ENCODE peak calls at places on chromosomes 7 and 10, in six cellular contexts. One of them, this sample, is unnamed.

GRCh38 chr7:135342887-135343286 is 109.2 kb downstream of the STRA8 start:
- DNase-seq in suprapubic skin: no peak
- DNase-seq in adrenal gland: no peak
- DNase-seq in heart right ventricle: peak; percentile 60
- DNase-seq in transverse colon: no peak
- DNase-seq in heart left ventricle: peak; percentile 85
- DNase-seq in this sample: no peak

GRCh38 chr7:126065766-126066165 is 1136.1 kb upstream of the POT1 start:
- DNase-seq in suprapubic skin: no peak
- DNase-seq in adrenal gland: no peak
- DNase-seq in heart right ventricle: no peak
- DNase-seq in transverse colon: no peak
- DNase-seq in heart left ventricle: no peak
- DNase-seq in this sample: no peak

GRCh38 chr10:82813856-82814255 is 938.9 kb downstream of the NRG3 start:
- DNase-seq in suprapubic skin: no peak
- DNase-seq in adrenal gland: no peak
- DNase-seq in heart right ventricle: no peak
- DNase-seq in transverse colon: no peak
- DNase-seq in heart left ventricle: no peak
- DNase-seq in this sample: no peak

GRCh38 chr7:135743907-135744789 is 4.5 kb downstream of the FAM180A start:
- DNase-seq in suprapubic skin: no peak
- DNase-seq in adrenal gland: no peak
- DNase-seq in heart right ventricle: no peak
- DNase-seq in transverse colon: no peak
- DNase-seq in heart left ventricle: peak; percentile 38
- DNase-seq in this sample: no peak

GRCh38 chr10:44968101-44968886 is 8.7 kb downstream of the RASSF4 start:
- DNase-seq in suprapubic skin: peak; percentile 78
- DNase-seq in adrenal gland: peak; percentile 69
- DNase-seq in heart right ventricle: no peak
- DNase-seq in transverse colon: no peak
- DNase-seq in heart left ventricle: peak; percentile 71
- DNase-seq in this sample: no peak

GRCh38 chr7:38594931-38595330 is 36.2 kb downstream of the AMPH start:
- DNase-seq in suprapubic skin: no peak
- DNase-seq in adrenal gland: no peak
- DNase-seq in heart right ventricle: no peak
- DNase-seq in transverse colon: no peak
- DNase-seq in heart left ventricle: no peak
- DNase-seq in this sample: no peak

GRCh38 chr7:90520484-90520883 is 51.0 kb downstream of the PTTG1IP2 start:
- DNase-seq in suprapubic skin: no peak
- DNase-seq in adrenal gland: no peak
- DNase-seq in heart right ventricle: no peak
- DNase-seq in transverse colon: no peak
- DNase-seq in heart left ventricle: no peak
- DNase-seq in this sample: no peak

GRCh38 chr10:53537508-53537907 is 764.9 kb upstream of the MBL2 start:
- DNase-seq in suprapubic skin: no peak
- DNase-seq in adrenal gland: no peak
- DNase-seq in heart right ventricle: no peak
- DNase-seq in transverse colon: no peak
- DNase-seq in heart left ventricle: no peak
- DNase-seq in this sample: no peak

GRCh38 chr7:20172736-20173334 is 44.3 kb downstream of the MACC1 start:
- DNase-seq in suprapubic skin: no peak
- DNase-seq in adrenal gland: peak; percentile 68
- DNase-seq in heart right ventricle: no peak
- DNase-seq in transverse colon: peak; percentile 62
- DNase-seq in heart left ventricle: peak; percentile 29
- DNase-seq in this sample: no peak

GRCh38 chr10:78518224-78518623 is 484.6 kb downstream of the RPS24 start:
- DNase-seq in suprapubic skin: no peak
- DNase-seq in adrenal gland: no peak
- DNase-seq in heart right ventricle: no peak
- DNase-seq in transverse colon: no peak
- DNase-seq in heart left ventricle: no peak
- DNase-seq in this sample: no peak

GRCh38 chr10:47152861-47153349 is 147.1 kb upstream of the GDF10 start:
- DNase-seq in suprapubic skin: no peak
- DNase-seq in adrenal gland: no peak
- DNase-seq in heart right ventricle: no peak
- DNase-seq in transverse colon: no peak
- DNase-seq in heart left ventricle: no peak
- DNase-seq in this sample: no peak

GRCh38 chr10:119454990-119455389 is 87.5 kb downstream of the RGS10 start:
- DNase-seq in suprapubic skin: no peak
- DNase-seq in adrenal gland: no peak
- DNase-seq in heart right ventricle: no peak
- DNase-seq in transverse colon: no peak
- DNase-seq in heart left ventricle: peak; percentile 18
- DNase-seq in this sample: no peak

GRCh38 chr10:124283215-124284046 is 135.3 kb downstream of the OAT start:
- DNase-seq in suprapubic skin: no peak
- DNase-seq in adrenal gland: no peak
- DNase-seq in heart right ventricle: no peak
- DNase-seq in transverse colon: no peak
- DNase-seq in heart left ventricle: no peak
- DNase-seq in this sample: no peak

GRCh38 chr7:5665106-5666025 is 116.1 kb downstream of the RNF216 start:
- DNase-seq in suprapubic skin: peak; percentile 83
- DNase-seq in adrenal gland: peak; percentile 81
- DNase-seq in heart right ventricle: no peak
- DNase-seq in transverse colon: peak; percentile 77
- DNase-seq in heart left ventricle: peak; percentile 68
- DNase-seq in this sample: peak; percentile 90

GRCh38 chr10:124152781-124153600 is 59.6 kb upstream of the CHST15 start:
- DNase-seq in suprapubic skin: peak; percentile 57
- DNase-seq in adrenal gland: peak; percentile 42
- DNase-seq in heart right ventricle: peak; percentile 32
- DNase-seq in transverse colon: peak; percentile 67
- DNase-seq in heart left ventricle: peak; percentile 55
- DNase-seq in this sample: peak; percentile 54

GRCh38 chr10:10776363-10776762 is 241.3 kb upstream of the CELF2 start:
- DNase-seq in suprapubic skin: no peak
- DNase-seq in adrenal gland: no peak
- DNase-seq in heart right ventricle: no peak
- DNase-seq in transverse colon: no peak
- DNase-seq in heart left ventricle: no peak
- DNase-seq in this sample: no peak

GRCh38 chr10:15072358-15072757 is 16.2 kb downstream of the ACBD7 start:
- DNase-seq in suprapubic skin: no peak
- DNase-seq in adrenal gland: no peak
- DNase-seq in heart right ventricle: no peak
- DNase-seq in transverse colon: no peak
- DNase-seq in heart left ventricle: no peak
- DNase-seq in this sample: no peak

GRCh38 chr10:71219918-71220688 is 7.7 kb downstream of the UNC5B start:
- DNase-seq in suprapubic skin: no peak
- DNase-seq in adrenal gland: no peak
- DNase-seq in heart right ventricle: no peak
- DNase-seq in transverse colon: no peak
- DNase-seq in heart left ventricle: no peak
- DNase-seq in this sample: no peak

GRCh38 chr7:134514663-134515062 is 12.7 kb upstream of the AKR1B10 start:
- DNase-seq in suprapubic skin: no peak
- DNase-seq in adrenal gland: peak; percentile 47
- DNase-seq in heart right ventricle: no peak
- DNase-seq in transverse colon: peak; percentile 12
- DNase-seq in heart left ventricle: no peak
- DNase-seq in this sample: peak; percentile 72

GRCh38 chr10:53827261-53827660 is 973.8 kb downstream of the PCDH15 start:
- DNase-seq in suprapubic skin: no peak
- DNase-seq in adrenal gland: no peak
- DNase-seq in heart right ventricle: no peak
- DNase-seq in transverse colon: no peak
- DNase-seq in heart left ventricle: no peak
- DNase-seq in this sample: no peak

GRCh38 chr10:74011762-74012161 is 13.8 kb downstream of the VCL start:
- DNase-seq in suprapubic skin: no peak
- DNase-seq in adrenal gland: peak; percentile 64
- DNase-seq in heart right ventricle: no peak
- DNase-seq in transverse colon: no peak
- DNase-seq in heart left ventricle: peak; percentile 42
- DNase-seq in this sample: no peak

GRCh38 chr10:97319671-97320479 is 804 bp downstream of the FRAT1 start:
- DNase-seq in suprapubic skin: peak; percentile 75
- DNase-seq in adrenal gland: peak; percentile 56
- DNase-seq in heart right ventricle: peak; percentile 60
- DNase-seq in transverse colon: peak; percentile 74
- DNase-seq in heart left ventricle: peak; percentile 70
- DNase-seq in this sample: peak; percentile 70

GRCh38 chr10:97321032-97321806 is 2.1 kb downstream of the FRAT1 start:
- DNase-seq in suprapubic skin: peak; percentile 70
- DNase-seq in adrenal gland: peak; percentile 57
- DNase-seq in heart right ventricle: peak; percentile 34
- DNase-seq in transverse colon: peak; percentile 49
- DNase-seq in heart left ventricle: peak; percentile 69
- DNase-seq in this sample: peak; percentile 61

GRCh38 chr10:97321807-97322195 is 2.7 kb downstream of the FRAT1 start:
- DNase-seq in suprapubic skin: no peak
- DNase-seq in adrenal gland: no peak
- DNase-seq in heart right ventricle: no peak
- DNase-seq in transverse colon: no peak
- DNase-seq in heart left ventricle: no peak
- DNase-seq in this sample: no peak

GRCh38 chr10:97318772-97319651 is at the start of gene FRAT1:
- DNase-seq in suprapubic skin: peak; percentile 95
- DNase-seq in adrenal gland: peak; percentile 95
- DNase-seq in heart right ventricle: peak; percentile 92
- DNase-seq in transverse colon: peak; percentile 93
- DNase-seq in heart left ventricle: peak; percentile 92
- DNase-seq in this sample: peak; percentile 96

DNA sequence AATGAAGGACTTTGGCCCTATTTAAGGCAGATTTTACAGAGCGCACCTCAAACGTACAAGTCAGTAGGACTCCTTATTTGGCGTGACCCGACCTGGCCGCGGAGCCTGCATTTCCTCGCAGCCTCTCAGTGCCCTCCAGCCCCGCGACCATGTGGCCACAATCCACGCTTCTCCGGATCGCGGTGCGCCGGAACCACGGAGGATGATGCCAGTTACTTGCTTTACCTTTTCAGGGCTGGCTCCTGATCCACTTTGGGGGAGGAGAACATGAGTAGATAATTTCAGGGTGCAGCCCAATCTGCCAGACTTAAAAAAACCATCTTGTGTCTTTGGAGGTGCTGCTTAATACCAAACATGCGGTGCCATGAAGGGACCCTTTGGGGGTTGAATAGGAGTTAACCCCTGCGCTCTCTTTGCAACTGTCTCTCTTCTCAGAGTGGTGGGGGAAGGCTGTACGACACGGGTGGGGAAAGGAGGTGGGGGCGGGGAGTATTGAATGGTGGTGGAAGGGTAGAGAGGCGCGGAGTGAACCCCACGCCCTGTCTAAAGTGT is 1.5 kb downstream of the FRAT1 start:
- DNase-seq in suprapubic skin: peak; percentile 67
- DNase-seq in adrenal gland: peak; percentile 16
- DNase-seq in heart right ventricle: peak; percentile 22
- DNase-seq in transverse colon: peak; percentile 32
- DNase-seq in heart left ventricle: peak; percentile 31
- DNase-seq in this sample: peak; percentile 61
- H3K4me3 ChIP-seq in suprapubic skin: peak overlapping the region; percentile 86
- H3K4me3 ChIP-seq in adrenal gland: peak overlapping the region; percentile 8
- H3K4me3 ChIP-seq in heart right ventricle: peak overlapping the region; percentile 91
- H3K4me3 ChIP-seq in transverse colon: peak overlapping the region; percentile 78
- H3K4me3 ChIP-seq in heart left ventricle: peak overlapping the region; percentile 89
- H3K4me3 ChIP-seq in this sample: no peak overlapping the region

GRCh38 chr10:5606864-5607263 is 59.5 kb downstream of the ASB13 start:
- DNase-seq in suprapubic skin: no peak
- DNase-seq in adrenal gland: no peak
- DNase-seq in heart right ventricle: no peak
- DNase-seq in transverse colon: no peak
- DNase-seq in heart left ventricle: no peak
- DNase-seq in this sample: no peak
- TF ChIP-seq CTCF in suprapubic skin: no peak
- TF ChIP-seq CTCF in adrenal gland: no peak
- TF ChIP-seq CTCF in heart right ventricle: no peak
- TF ChIP-seq CTCF in transverse colon: no peak
- TF ChIP-seq CTCF in heart left ventricle: no peak
- TF ChIP-seq CTCF in this sample: no peak

DNA sequence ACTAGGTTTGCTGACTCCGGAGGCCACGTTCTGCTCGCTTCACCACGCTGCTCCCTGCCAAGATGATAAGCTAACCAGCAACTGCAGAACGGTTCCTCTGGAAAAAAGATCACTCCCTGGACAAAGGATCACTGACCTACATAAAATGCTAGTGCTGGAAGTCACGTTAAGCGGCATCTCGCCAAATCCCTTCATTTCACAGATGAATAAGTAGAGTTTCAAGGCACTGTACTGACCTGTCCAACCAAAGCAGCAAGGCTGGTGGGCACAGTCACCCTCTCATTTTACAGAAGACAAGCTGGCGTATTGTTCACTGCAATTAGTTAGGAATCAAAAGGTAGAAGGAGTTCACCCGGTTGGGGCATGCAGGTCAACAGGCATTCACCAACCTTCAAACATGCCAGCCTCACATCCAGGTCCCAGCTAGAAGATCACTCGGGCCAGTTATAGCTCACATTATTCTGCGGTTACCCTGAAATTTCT is 33.0 kb downstream of the HIPK2 start:
- DNase-seq in suprapubic skin: no peak
- DNase-seq in adrenal gland: peak; percentile 58
- DNase-seq in heart right ventricle: peak; percentile 52
- DNase-seq in transverse colon: no peak
- DNase-seq in heart left ventricle: peak; percentile 59
- DNase-seq in this sample: no peak
- H3K4me1 ChIP-seq in suprapubic skin: peaks cover 26% of the 10 kb centered on the region
- H3K4me1 ChIP-seq in adrenal gland: peaks cover 45% of the 10 kb centered on the region
- H3K4me1 ChIP-seq in heart right ventricle: peaks cover 100% of the 10 kb centered on the region
- H3K4me1 ChIP-seq in transverse colon: peaks cover 31% of the 10 kb centered on the region
- H3K4me1 ChIP-seq in heart left ventricle: peaks cover 99% of the 10 kb centered on the region
- H3K4me1 ChIP-seq in this sample: peaks cover 34% of the 10 kb centered on the region

DNA sequence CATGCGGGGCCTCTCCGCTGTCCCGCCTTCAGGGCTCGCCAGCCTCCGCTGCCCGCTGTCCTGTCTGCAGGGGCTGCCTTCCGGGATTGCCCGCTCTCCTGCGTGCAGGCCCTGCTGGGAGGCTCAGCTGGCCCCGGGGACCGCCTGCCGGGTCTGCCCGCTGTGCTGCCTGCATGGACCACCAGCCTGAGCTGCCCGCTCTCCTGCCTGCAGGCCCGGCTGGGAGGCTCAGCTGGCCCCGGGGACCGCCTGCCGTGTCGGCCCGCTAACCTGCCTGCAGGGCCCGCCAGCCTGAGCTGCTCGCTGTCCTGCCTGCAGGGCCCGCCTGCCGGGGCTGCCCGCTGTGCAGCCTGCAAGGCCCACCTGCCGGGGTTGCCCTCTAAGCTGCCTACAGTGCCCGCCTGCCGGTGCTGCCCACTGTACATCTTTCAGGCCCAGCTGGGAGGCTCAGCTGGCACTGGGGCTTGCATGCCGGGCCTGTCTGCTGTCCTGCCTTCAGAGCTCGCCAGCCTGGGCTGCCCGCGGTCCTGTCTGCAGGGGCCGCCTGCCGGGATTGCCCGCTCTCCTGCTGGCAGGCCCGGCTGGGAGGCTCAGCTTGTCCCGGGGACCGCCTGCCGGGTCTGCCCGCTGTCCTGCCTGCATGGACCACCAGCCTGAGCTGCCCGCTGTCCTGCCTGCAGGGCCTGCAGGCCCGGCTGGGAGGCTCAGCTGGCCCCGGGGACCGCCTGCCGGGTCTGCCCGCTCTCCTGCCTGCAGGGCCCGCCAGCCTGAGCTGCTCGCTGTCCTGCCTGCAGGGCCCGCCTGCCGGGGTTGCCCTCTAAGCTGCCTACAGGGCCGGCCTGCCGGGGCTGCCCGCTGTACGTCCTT is 165.1 kb downstream of the GLRX3 start:
- DNase-seq in suprapubic skin: no peak
- DNase-seq in adrenal gland: peak; percentile 66
- DNase-seq in heart right ventricle: peak; percentile 82
- DNase-seq in transverse colon: no peak
- DNase-seq in heart left ventricle: peak; percentile 26
- DNase-seq in this sample: peak; percentile 45
- H3K4me3 ChIP-seq in suprapubic skin: peak overlapping the region; percentile 43
- H3K4me3 ChIP-seq in adrenal gland: no peak overlapping the region
- H3K4me3 ChIP-seq in heart right ventricle: peak overlapping the region; percentile 29
- H3K4me3 ChIP-seq in transverse colon: peak overlapping the region; percentile 47
- H3K4me3 ChIP-seq in heart left ventricle: peak overlapping the region; percentile 64
- H3K4me3 ChIP-seq in this sample: peak overlapping the region; percentile 62

This sample was measured in mucosa of descending colon.